ENCODE peak calls at places on chromosome 22, in nine cellular contexts. M, I, H, W, E, Z, T, L and C are unnamed samples.

GRCh38 chr22:31953251-31953650 is 8.9 kb downstream of the YWHAH start:
- DNase-seq in I (no peak), W (no peak), T (no peak), E (no peak), H (no peak), Z (no peak), L (no peak), M (no peak), C (no peak)

GRCh38 chr22:44546686-44547310 is 48.8 kb upstream of the RTL6 start:
- DNase-seq in T (no peak), E (no peak), I (no peak), W (no peak), H (no peak), L (no peak), Z (no peak), M (no peak), C (no peak)

GRCh38 chr22:46612341-46612903 is 7.8 kb upstream of the GRAMD4 start:
- DNase-seq in H (no peak), M (no peak), W (no peak), Z (no peak), L (no peak), I (no peak), E (no peak), T (no peak), C (no peak)

GRCh38 chr22:30208631-30209603 is 37.6 kb downstream of the LIF start:
- DNase-seq in E (peak; percentile 52), W (peak; percentile 52), L (peak; percentile 74), Z (no peak), M (peak; percentile 64), T (peak; percentile 88), I (peak; percentile 83), H (peak; percentile 84), C (peak; percentile 76)

GRCh38 chr22:39318507-39319283 is 728 bp downstream of the RPL3 start:
- DNase-seq in E (peak; percentile 32), W (no peak), I (peak; percentile 47), M (no peak), Z (no peak), L (no peak), H (no peak), T (no peak), C (peak; percentile 48)

GRCh38 chr22:27443315-27443714 is 358.2 kb downstream of the MN1 start:
- DNase-seq in I (no peak), M (no peak), L (peak; percentile 35), W (no peak), T (no peak), Z (no peak), E (no peak), H (peak; percentile 42), C (no peak)

GRCh38 chr22:49310354-49310753 is 517.3 kb downstream of the BRD1 start:
- DNase-seq in T (no peak), L (no peak), E (peak; percentile 12), M (no peak), H (no peak), W (no peak), Z (no peak), I (no peak), C (no peak)

GRCh38 chr22:23566716-23567475 is 13.2 kb downstream of the IGLL1 start:
- DNase-seq in M (no peak), T (no peak), L (no peak), E (no peak), H (no peak), Z (no peak), W (no peak), I (no peak), C (no peak)

GRCh38 chr22:17501679-17502285 is 61.5 kb upstream of the SLC25A18 start:
- DNase-seq in I (peak; percentile 70), H (no peak), L (no peak), M (peak; percentile 55), Z (peak; percentile 68), W (no peak), T (no peak), E (no peak), C (peak; percentile 39)

GRCh38 chr22:26416670-26417270 is 12.3 kb upstream of the ASPHD2 start:
- DNase-seq in L (no peak), M (peak; percentile 12), E (no peak), I (peak; percentile 79), W (no peak), T (no peak), H (no peak), Z (no peak), C (peak; percentile 71)

GRCh38 chr22:50016308-50016987 is 3.9 kb upstream of the IL17REL start:
- DNase-seq in L (no peak), Z (no peak), H (no peak), T (no peak), M (no peak), I (no peak), E (peak; percentile 19), W (no peak), C (no peak)

GRCh38 chr22:26170795-26171194 is 1.5 kb downstream of the SEZ6L start:
- DNase-seq in H (no peak), W (no peak), E (no peak), L (peak; percentile 13), Z (no peak), M (peak; percentile 6), T (no peak), I (peak; percentile 10), C (no peak)

GRCh38 chr22:41367680-41368542 is 13.8 kb upstream of the TEF start:
- DNase-seq in L (peak; percentile 37), E (peak; percentile 70), W (no peak), T (peak; percentile 65), I (peak; percentile 77), Z (no peak), H (peak; percentile 66), M (peak; percentile 77), C (no peak)

GRCh38 chr22:45804986-45805325 is 133.3 kb downstream of the ATXN10 start:
- DNase-seq in T (no peak), I (peak; percentile 96), Z (no peak), E (no peak), H (no peak), L (no peak), W (no peak), M (no peak), C (peak; percentile 83)

GRCh38 chr22:39661842-39662676 is 91.5 kb downstream of the CACNA1I start:
- DNase-seq in E (no peak), H (no peak), W (no peak), T (no peak), I (no peak), Z (peak; percentile 91), L (no peak), M (peak; percentile 46), C (no peak)

DNA sequence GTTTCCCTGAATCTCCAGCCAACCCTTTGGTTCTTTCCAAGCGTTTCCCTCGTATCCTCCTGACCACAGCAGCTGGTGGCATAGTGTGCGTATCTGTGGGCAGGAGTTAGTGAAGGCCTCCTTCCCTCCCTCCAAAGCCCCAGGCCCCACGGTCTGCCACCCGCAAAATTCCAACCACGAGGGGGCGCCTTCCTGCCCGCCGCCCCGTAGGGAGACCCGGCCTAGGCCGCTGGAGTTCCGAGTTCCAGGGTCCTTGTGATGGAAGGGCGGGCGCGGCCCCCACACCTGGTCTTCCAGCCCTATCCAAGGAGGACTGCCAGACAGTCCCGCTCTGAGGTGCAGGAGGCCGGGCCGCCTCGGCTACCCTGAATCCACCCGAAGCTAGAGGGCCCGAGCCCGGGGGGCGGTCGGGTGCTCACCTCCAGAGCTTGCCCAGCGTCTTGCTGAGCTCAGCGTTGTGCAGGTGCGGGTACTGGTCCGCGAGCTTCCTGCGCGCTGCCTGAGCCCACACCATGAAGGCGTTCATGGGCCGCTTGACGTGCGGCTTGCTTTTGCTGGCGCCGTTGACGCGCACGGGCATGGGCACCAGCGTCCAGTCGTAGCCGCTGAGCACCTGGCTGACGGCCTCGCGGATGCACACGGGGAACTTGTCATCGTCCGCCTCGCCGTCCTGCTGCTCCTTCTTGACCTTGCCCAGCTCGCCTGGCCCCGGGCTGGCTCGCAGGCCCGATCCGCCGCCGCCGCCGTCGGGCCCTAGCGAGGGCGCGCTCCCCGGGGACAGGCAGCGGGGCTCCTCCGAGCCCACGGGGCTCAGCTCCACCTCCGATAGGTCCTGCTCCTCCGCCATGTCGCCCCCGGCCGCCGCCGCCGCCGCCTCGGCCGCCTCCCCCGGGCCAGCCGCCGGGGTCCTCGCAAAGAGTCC is 1.2 kb downstream of the SOX10 start:
- DNase-seq in E (no peak), H (no peak), M (no peak), W (no peak), Z (no peak), L (no peak), I (no peak), T (no peak), C (no peak)
- H3K27ac ChIP-seq in E (no peak overlapping the region), H (no peak overlapping the region), M (no peak overlapping the region), W (peak overlapping the region; percentile 93), Z (no peak overlapping the region), L (peak overlapping the region; percentile 27), I (no peak overlapping the region), T (no peak overlapping the region), C (no peak overlapping the region)

GRCh38 chr22:42561856-42562255 is 8.1 kb downstream of the SERHL2 start:
- DNase-seq in I (no peak), L (no peak), H (no peak), M (no peak), E (no peak), Z (no peak), W (no peak), T (no peak), C (no peak)
- H3K4me3 ChIP-seq in I (no peak overlapping the region), L (no peak overlapping the region), H (no peak overlapping the region), M (no peak overlapping the region), E (no peak overlapping the region), Z (no peak overlapping the region), W (no peak overlapping the region), T (no peak overlapping the region), C (no peak overlapping the region)

DNA sequence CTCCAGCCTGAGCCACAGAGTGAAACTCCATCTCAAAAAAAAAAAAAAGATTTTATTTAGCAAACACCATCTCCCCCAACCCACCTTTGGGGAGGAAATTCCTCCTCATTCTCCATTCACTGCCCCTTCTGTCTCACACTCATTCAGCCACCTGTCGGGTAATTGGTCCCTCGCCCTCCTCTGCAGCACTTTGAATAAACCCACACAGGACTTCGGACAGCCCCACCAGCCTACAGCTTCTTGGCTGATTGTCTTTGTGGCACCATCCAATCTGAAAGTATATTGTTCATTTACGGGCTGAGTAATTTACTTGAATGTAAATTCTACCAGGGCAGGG is 7.5 kb upstream of the GGA1 start:
- DNase-seq in Z (no peak), T (no peak), H (no peak), W (no peak), M (no peak), L (no peak), I (no peak), E (no peak), C (no peak)
- H3K27ac ChIP-seq in Z (no peak overlapping the region), T (no peak overlapping the region), H (no peak overlapping the region), W (no peak overlapping the region), M (peak overlapping the region; percentile 81), L (no peak overlapping the region), I (no peak overlapping the region), E (no peak overlapping the region), C (no peak overlapping the region)

DNA sequence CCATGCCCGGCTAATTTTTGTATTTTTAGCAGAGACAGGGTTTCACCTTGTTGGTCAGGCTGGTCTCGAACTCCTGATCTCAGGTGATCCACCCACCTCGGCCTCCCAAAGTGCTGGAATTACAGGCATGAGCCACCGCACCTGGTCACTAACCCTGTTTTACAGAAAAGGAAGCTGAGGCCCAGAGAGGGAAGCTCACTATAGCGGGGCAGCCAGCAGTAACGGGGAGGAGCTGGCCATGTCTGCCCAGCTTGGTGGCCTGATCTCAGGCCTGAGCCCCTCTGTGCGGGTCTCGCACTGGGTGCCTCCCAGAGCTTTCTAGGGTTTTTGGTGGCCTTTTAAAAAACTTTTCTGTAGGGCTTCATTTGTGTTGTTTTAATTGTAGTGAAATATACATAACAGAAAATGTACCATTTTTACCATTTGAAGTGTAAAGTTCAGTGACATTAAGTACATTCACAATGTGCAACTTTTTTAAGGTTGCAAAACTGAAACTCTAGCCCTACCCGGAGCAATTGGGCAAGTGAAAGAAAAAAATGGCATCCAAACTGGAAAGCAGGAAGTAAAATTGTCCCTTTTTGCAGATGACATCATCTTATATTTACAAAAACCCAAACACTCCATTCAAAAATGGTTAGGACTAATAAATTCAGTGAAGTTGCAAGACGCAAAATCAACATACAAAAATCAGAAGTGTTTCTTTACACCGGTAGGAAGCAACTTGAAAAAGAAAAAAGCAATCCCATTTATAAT is 14.5 kb upstream of the CYTH4 start:
- DNase-seq in I (no peak), Z (no peak), H (no peak), W (no peak), T (no peak), M (no peak), L (no peak), E (no peak), C (no peak)
- H3K4me3 ChIP-seq in I (peak overlapping the region; percentile 72), Z (peak overlapping the region; percentile 76), H (no peak overlapping the region), W (no peak overlapping the region), T (no peak overlapping the region), M (no peak overlapping the region), L (peak overlapping the region; percentile 55), E (no peak overlapping the region), C (peak overlapping the region; percentile 37)